ENCODE peak calls at places on chromosomes 4 and X, in ten cellular contexts. H is right cardiac atrium; I is cardiac muscle cell; P is SJSA1; O is endodermal cell; Q is lower lobe of right lung; W is neuronal stem cell; Y is H7; A is upper lobe of left lung; L is CD8-positive, alpha-beta memory T cell. F is an unnamed sample. For H3K27me3, the result is how much of the 10 kb centered on the place peaks cover.

GRCh38 chr4:113743690-113744089 is 17.8 kb downstream of the CAMK2D start:
- DNase-seq in H (no peak), I (no peak), P (no peak), O (no peak), Q (no peak), W (no peak), Y (no peak), A (no peak), L (no peak), F (no peak)

GRCh38 chrX:9205599-9206223 is 171.8 kb upstream of the FAM9B start:
- DNase-seq in H (no peak), I (no peak), P (no peak), O (no peak), Q (no peak), W (no peak), Y (no peak), A (no peak), L (no peak), F (no peak)

GRCh38 chr4:165502919-165503907 is 124.4 kb downstream of the CPE start:
- DNase-seq in H (no peak), I (no peak), P (no peak), O (no peak), Q (no peak), W (no peak), Y (no peak), A (no peak), L (no peak), F (no peak)

GRCh38 chr4:4836044-4836443 is 23.4 kb upstream of the MSX1 start:
- DNase-seq in H (no peak), I (no peak), P (no peak), O (peak), Q (no peak), W (no peak), Y (no peak), A (no peak), L (no peak), F (no peak)

GRCh38 chr4:168361365-168362024 is 42.9 kb upstream of the DDX60 start:
- DNase-seq in H (no peak), I (no peak), P (no peak), O (no peak), Q (no peak), W (no peak), Y (no peak), A (no peak), L (no peak), F (no peak)

GRCh38 chrX:47172549-47172948 is 21.1 kb upstream of the UBA1 start:
- DNase-seq in H (no peak), I (no peak), P (no peak), O (no peak), Q (no peak), W (no peak), Y (peak), A (no peak), L (no peak), F (no peak)

GRCh38 chrX:65671966-65672365 is 4.5 kb downstream of the MSN start:
- DNase-seq in H (no peak), I (no peak), P (no peak), O (no peak), Q (no peak), W (no peak), Y (no peak), A (no peak), L (no peak), F (no peak)

GRCh38 chrX:56733459-56734046 is 4.5 kb downstream of the NBDY start:
- DNase-seq in H (peak), I (peak), P (peak), O (peak), Q (no peak), W (no peak), Y (peak), A (no peak), L (peak), F (peak)

GRCh38 chrX:21487832-21488231 is 113.6 kb downstream of the CNKSR2 start:
- DNase-seq in H (no peak), I (peak), P (no peak), O (no peak), Q (no peak), W (no peak), Y (no peak), A (no peak), L (no peak), F (no peak)

GRCh38 chr4:118911162-118911791 is 22.6 kb downstream of the SYNPO2 start:
- DNase-seq in H (no peak), I (no peak), P (peak), O (no peak), Q (no peak), W (no peak), Y (no peak), A (no peak), L (no peak), F (no peak)

GRCh38 chrX:110432066-110432465 is 73.4 kb downstream of the RTL9 start:
- DNase-seq in H (no peak), I (no peak), P (no peak), O (no peak), Q (no peak), W (no peak), Y (no peak), A (no peak), L (no peak), F (no peak)

GRCh38 chr4:182975806-182976205 is 58.6 kb upstream of the DCTD start:
- DNase-seq in H (no peak), I (no peak), P (peak), O (no peak), Q (no peak), W (no peak), Y (no peak), A (no peak), L (no peak), F (no peak)

GRCh38 chr4:61220556-61220955 is 20.4 kb downstream of the ADGRL3 start:
- DNase-seq in H (no peak), I (no peak), P (no peak), O (no peak), Q (no peak), W (no peak), Y (no peak), A (no peak), L (no peak), F (no peak)

GRCh38 chr4:121308328-121308663 is 72.5 kb downstream of the QRFPR start:
- DNase-seq in H (no peak), I (no peak), P (no peak), O (no peak), Q (no peak), W (no peak), Y (no peak), A (no peak), L (no peak), F (no peak)

GRCh38 chr4:69120869-69121268 is 24.6 kb downstream of the UGT2B7 start:
- DNase-seq in H (no peak), I (no peak), P (no peak), O (no peak), Q (no peak), W (no peak), Y (no peak), A (no peak), L (no peak), F (no peak)

GRCh38 chr4:164888096-164888495 is 11.1 kb downstream of the APELA start:
- DNase-seq in H (no peak), I (no peak), P (peak), O (no peak), Q (no peak), W (no peak), Y (no peak), A (no peak), L (no peak), F (peak)

GRCh38 chr4:146585761-146586333 is 52.8 kb upstream of the POU4F2 start:
- DNase-seq in H (no peak), I (no peak), P (no peak), O (no peak), Q (no peak), W (no peak), Y (no peak), A (no peak), L (no peak), F (no peak)

GRCh38 chr4:39812500-39812899 is 114.6 kb downstream of the UBE2K start:
- DNase-seq in H (no peak), I (no peak), P (no peak), O (peak), Q (no peak), W (no peak), Y (no peak), A (no peak), L (peak), F (no peak)

GRCh38 chr4:28082686-28083390 is 1222.2 kb downstream of the STIM2 start:
- DNase-seq in H (no peak), I (no peak), P (no peak), O (no peak), Q (no peak), W (no peak), Y (no peak), A (no peak), L (no peak), F (no peak)

GRCh38 chr4:184911310-184911709 is 85.5 kb upstream of the ACSL1 start:
- DNase-seq in H (no peak), I (no peak), P (no peak), O (no peak), Q (no peak), W (no peak), Y (no peak), A (no peak), L (no peak), F (no peak)

GRCh38 chr4:33837043-33837442 is 2407.3 kb downstream of the ARAP2 start:
- DNase-seq in H (no peak), I (no peak), P (peak), O (no peak), Q (no peak), W (no peak), Y (no peak), A (no peak), L (no peak), F (no peak)

GRCh38 chr4:186266699-186267467 is 894 bp downstream of the F11 start:
- DNase-seq in H (no peak), I (peak), P (no peak), O (peak), Q (peak), W (peak), Y (peak), A (peak), L (no peak), F (no peak)

GRCh38 chr4:3864736-3865721 is 98.8 kb downstream of the ADRA2C start:
- DNase-seq in H (no peak), I (no peak), P (no peak), O (no peak), Q (peak), W (no peak), Y (peak), A (peak), L (peak), F (no peak)

GRCh38 chr4:70902577-70903281 is 560 bp downstream of the MOB1B start:
- DNase-seq in H (no peak), I (no peak), P (peak), O (no peak), Q (no peak), W (peak), Y (peak), A (no peak), L (no peak), F (peak)

GRCh38 chrX:50202539-50202938 is 1.7 kb upstream of the AKAP4 start:
- DNase-seq in H (no peak), I (no peak), P (peak), O (no peak), Q (no peak), W (no peak), Y (no peak), A (no peak), L (no peak), F (no peak)

GRCh38 chrX:132802033-132802432 is 156.4 kb downstream of the HS6ST2 start:
- DNase-seq in H (no peak), I (no peak), P (no peak), O (no peak), Q (no peak), W (no peak), Y (no peak), A (no peak), L (no peak), F (no peak)

GRCh38 chr4:135515295-135515694 is 1313.7 kb upstream of the PABPC4L start:
- DNase-seq in H (no peak), I (no peak), P (no peak), O (no peak), Q (no peak), W (no peak), Y (no peak), A (no peak), L (no peak), F (no peak)

GRCh38 chr4:183936047-183936446 is 30.9 kb downstream of the STOX2 start:
- DNase-seq in H (no peak), I (peak), P (no peak), O (no peak), Q (no peak), W (no peak), Y (no peak), A (no peak), L (no peak), F (no peak)

GRCh38 chrX:2707334-2707760 is 16.3 kb downstream of the CD99 start:
- DNase-seq in H (peak), I (no peak), P (peak), O (peak), Q (no peak), W (no peak), Y (peak), A (no peak), L (peak), F (peak)

GRCh38 chr4:116092961-116093360 is 979.5 kb upstream of the NDST4 start:
- DNase-seq in H (no peak), I (no peak), P (no peak), O (no peak), Q (no peak), W (no peak), Y (no peak), A (no peak), L (no peak), F (no peak)

GRCh38 chr4:2261853-2262144 is at the start of gene MXD4:
- DNase-seq in H (no peak), I (no peak), P (no peak), O (no peak), Q (no peak), W (no peak), Y (no peak), A (no peak), L (no peak), F (no peak)

GRCh38 chr4:140096921-140097320 is 57.1 kb downstream of the MAML3 start:
- DNase-seq in H (no peak), I (no peak), P (peak), O (no peak), Q (no peak), W (no peak), Y (no peak), A (no peak), L (no peak), F (no peak)

GRCh38 chr4:3372933-3373465 is 68.8 kb upstream of the HGFAC start:
- DNase-seq in H (peak), I (no peak), P (peak), O (no peak), Q (peak), W (no peak), Y (peak), A (peak), L (no peak), F (no peak)

DNA sequence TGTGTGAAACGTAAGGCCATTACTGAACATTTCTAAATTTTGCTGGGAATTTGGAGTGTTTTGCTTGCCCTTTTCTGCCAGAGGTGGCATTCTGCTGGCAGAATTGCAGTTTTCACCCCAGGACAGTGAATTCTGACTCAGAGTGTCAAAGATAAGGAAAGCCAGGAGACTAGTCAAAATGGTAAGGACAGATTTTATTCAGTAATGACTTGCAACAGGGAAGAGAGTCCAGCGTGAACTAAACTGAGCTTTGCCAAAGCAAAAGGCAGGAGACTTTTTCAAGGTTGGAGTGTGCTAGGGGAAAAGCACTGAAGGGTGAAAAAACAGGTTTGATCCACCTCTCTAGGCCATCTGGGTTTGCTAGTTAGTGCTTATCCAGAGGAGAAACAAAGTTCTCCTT is 19.4 kb downstream of the MRFAP1 start:
- DNase-seq in H (no peak), I (no peak), P (no peak), O (no peak), Q (no peak), W (no peak), Y (no peak), A (no peak), L (no peak), F (no peak)
- H3K27me3 ChIP-seq in H (under half), I (under half), P (under half), O (under half), Q (under half), W (under half), Y (under half), A (under half), L (under half), F (under half)

GRCh38 chrX:153457136-153457825 is 11.4 kb upstream of the TREX2 start:
- DNase-seq in H (no peak), I (no peak), P (no peak), O (no peak), Q (no peak), W (no peak), Y (no peak), A (no peak), L (no peak), F (no peak)

GRCh38 chrX:153456161-153456560 is 10.3 kb upstream of the TREX2 start:
- DNase-seq in H (peak), I (no peak), P (no peak), O (no peak), Q (no peak), W (no peak), Y (no peak), A (no peak), L (no peak), F (no peak)

GRCh38 chrX:153455571-153455970 is 9.7 kb upstream of the TREX2 start:
- DNase-seq in H (no peak), I (no peak), P (no peak), O (no peak), Q (no peak), W (no peak), Y (peak), A (no peak), L (no peak), F (no peak)

GRCh38 chrX:153456704-153457103 is 10.8 kb upstream of the TREX2 start:
- DNase-seq in H (no peak), I (no peak), P (no peak), O (no peak), Q (no peak), W (no peak), Y (no peak), A (no peak), L (no peak), F (no peak)

DNA sequence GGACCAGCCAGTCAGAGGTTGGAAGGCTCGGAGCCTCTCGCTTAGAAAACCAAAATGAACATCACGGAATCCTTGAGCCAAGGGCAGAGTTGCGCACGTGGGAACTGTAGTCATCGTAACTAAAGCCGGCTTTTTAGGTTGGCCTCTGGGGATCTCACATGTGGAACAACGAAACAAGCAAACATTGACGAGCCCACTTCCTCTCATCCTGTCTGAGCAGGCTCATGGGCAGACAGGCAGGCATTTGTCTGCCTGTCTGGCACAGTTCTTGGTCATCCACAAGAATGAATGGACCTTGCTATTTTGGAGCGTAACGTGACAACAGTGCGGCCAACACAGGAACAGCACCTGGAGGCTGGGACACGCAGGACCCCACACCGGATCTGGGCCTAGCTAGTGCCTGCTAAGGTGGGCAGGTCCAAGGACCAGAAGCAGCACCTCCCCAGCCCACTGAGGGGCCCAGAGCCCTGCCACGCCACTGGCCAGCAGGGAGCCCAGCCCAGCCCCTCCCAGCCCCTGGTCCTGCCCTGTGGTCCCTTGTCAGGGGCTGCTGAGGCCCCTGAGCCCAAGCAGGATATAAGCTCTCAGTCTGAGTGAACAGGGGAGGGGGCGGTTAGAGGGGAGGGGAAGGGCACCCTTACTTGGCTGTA is 9.2 kb upstream of the TREX2 start:
- DNase-seq in H (no peak), I (no peak), P (no peak), O (no peak), Q (no peak), W (no peak), Y (peak), A (no peak), L (no peak), F (no peak)
- H3K27me3 ChIP-seq in H (under half), I (under half), P (under half), O (under half), Q (under half), W (under half), Y (under half), A (under half), L (under half), F (under half)

DNA sequence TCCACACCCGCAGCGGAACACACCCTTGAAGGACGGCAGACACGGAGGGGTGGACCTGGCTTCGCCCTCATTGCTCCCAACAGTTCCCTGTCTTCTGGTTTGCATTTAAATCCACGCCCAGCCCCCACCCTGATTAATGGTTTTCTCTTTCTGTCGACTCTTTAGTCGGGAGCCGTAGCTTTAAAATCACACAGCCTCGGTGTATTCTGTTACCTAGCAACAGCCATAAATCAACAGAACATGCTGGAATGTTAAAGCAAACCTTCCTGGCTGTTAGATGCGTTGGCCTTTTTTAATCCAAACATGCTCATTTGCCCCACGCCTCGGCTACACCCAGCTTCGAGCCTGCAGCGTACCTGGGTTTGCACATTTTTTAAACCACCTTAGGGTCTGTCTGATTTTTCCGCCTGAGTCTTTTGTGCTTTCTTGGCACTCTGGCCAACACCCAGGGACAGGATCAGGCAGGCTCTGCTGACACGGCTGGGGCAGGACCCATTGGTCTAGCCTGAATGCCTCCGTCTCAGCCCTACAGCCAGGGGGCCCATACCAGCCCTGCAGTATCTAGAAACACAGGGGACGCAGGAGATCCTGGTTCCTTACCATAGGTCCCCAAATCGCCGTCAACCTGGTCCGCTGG is 21.4 kb upstream of the PPP2R2C start:
- DNase-seq in H (no peak), I (peak), P (no peak), O (peak), Q (no peak), W (peak), Y (peak), A (no peak), L (no peak), F (no peak)
- H3K27me3 ChIP-seq in H (under half), I (under half), P (under half), O (under half), Q (under half), W (under half), Y (under half), A (under half), L (under half), F (under half)

DNA sequence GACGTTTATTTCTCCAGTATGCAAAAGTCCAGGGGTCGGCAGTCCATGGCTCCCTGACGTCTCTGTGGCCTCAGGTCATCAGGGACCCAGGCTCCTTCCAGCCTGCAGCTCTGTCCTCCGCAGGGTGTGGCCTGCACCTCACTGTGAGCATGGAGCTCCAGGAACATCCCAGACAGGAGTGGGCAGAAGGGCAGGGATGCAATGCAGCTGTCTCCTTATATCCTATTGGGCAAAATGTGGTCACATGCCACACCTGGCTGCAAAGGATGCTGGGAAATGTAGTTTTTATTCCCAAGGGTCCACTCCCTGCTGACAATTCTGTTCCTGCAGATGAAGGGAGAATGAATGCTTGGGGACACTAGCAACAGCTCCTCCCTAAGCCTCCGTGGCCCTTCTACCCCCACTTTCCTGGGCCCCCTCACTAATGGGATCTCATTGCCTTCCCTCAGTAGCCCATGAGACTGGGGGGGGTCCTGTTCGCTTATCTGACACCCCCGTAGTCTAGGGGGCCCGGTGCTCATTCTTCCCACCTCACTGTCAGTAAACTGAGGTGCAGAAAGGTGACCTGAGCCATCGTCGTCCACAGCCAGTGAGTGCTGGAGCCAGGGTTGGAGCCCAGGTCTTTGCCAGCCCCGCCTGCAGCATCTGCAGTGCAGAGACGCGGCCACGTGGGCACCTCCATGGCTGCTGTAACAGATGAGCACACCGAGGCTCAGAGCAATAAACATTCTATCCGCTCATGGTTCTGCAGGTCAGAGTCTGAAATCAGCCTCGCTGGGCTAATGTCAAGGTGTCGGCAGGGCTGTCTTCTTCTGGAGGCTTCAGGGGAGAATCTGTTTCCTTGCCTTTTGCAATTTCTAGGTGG is 5.9 kb upstream of the GRPEL1 start:
- DNase-seq in H (no peak), I (peak), P (peak), O (peak), Q (no peak), W (peak), Y (peak), A (no peak), L (no peak), F (peak)
- H3K27me3 ChIP-seq in H (under half), I (under half), P (under half), O (under half), Q (under half), W (under half), Y (under half), A (under half), L (under half), F (under half)